ENCODE peak calls at places on chromosomes 6 and 20, in seven cellular contexts. A is NCI-H1930; X is activated T-cell treated with anti-CD3 and anti-CD28 coated beads for 24 hours; D is GM12878; T is stimulated activated naive CD8-positive, alpha-beta T cell treated with anti-CD3 and anti-CD28 coated beads, Interleukin-15, amount 100 ng/mL, for 72 hours; P is COR-L47; W is adrenal gland. H is an unnamed sample.
A peak's percentile ranks its signal among the peaks of the same experiment; 100 is the strongest.

GRCh38 chr20:38723069-38723981 is 961 bp upstream of the SLC32A1 start:
- DNase-seq in P (peak; percentile 11), D (no peak), T (peak; percentile 21), A (no peak), X (no peak), W (no peak), H (no peak)

GRCh38 chr6:30150671-30151395 is 10.2 kb downstream of the TRIM10 start:
- DNase-seq in W (no peak), X (no peak), P (no peak), A (no peak), T (no peak), D (no peak), H (no peak)

GRCh38 chr20:20002101-20002998 is 14.8 kb upstream of the NAA20 start:
- DNase-seq in P (no peak), X (no peak), D (no peak), W (peak; percentile 51), A (no peak), T (no peak), H (no peak)

GRCh38 chr20:24462461-24463010 is 6.9 kb upstream of the SYNDIG1 start:
- DNase-seq in W (no peak), D (no peak), T (no peak), P (no peak), A (no peak), X (no peak), H (no peak)

GRCh38 chr20:1820137-1821074 is 74.8 kb upstream of the SIRPA start:
- DNase-seq in X (no peak), T (no peak), D (no peak), A (no peak), W (peak; percentile 69), P (no peak), H (no peak)

GRCh38 chr6:10528170-10528981 is 7.2 kb downstream of the GCNT2 start:
- DNase-seq in X (no peak), D (peak; percentile 72), A (no peak), P (peak; percentile 15), T (peak; percentile 30), W (no peak), H (no peak)

GRCh38 chr6:82987416-82987815 is 78.2 kb downstream of the UBE3D start:
- DNase-seq in T (no peak), D (no peak), X (no peak), P (no peak), W (no peak), A (no peak), H (no peak)

GRCh38 chr20:50789968-50790650 is 4.8 kb upstream of the BCAS4 start:
- DNase-seq in P (no peak), D (no peak), A (no peak), X (no peak), T (no peak), W (no peak), H (no peak)

GRCh38 chr6:113306552-113307145 is 550.5 kb upstream of the MARCKS start:
- DNase-seq in P (no peak), T (peak; percentile 38), D (peak; percentile 57), A (no peak), X (peak; percentile 3), W (peak; percentile 82), H (no peak)

GRCh38 chr6:35294308-35294945 is 3.2 kb upstream of the DEF6 start:
- DNase-seq in A (peak; percentile 23), D (no peak), P (peak; percentile 57), W (peak; percentile 67), X (no peak), T (peak; percentile 29), H (no peak)

GRCh38 chr6:111677186-111677990 is 71.7 kb upstream of the TRAF3IP2 start:
- DNase-seq in D (no peak), W (no peak), X (no peak), A (no peak), T (no peak), P (no peak), H (no peak)

GRCh38 chr6:3119040-3119723 is 671 bp downstream of the BPHL start:
- DNase-seq in T (peak; percentile 5), P (no peak), D (no peak), A (no peak), X (no peak), W (no peak), H (no peak)

GRCh38 chr6:40444811-40445210 is 142.4 kb downstream of the LRFN2 start:
- DNase-seq in W (no peak), T (no peak), X (no peak), P (no peak), D (no peak), A (no peak), H (no peak)

H was measured in NCI-H2107.